ENCODE peak calls at places on chromosomes 16 and 17, in six cellular contexts. W is endothelial cell, Y is dorsolateral prefrontal cortex, X is cardiac muscle cell, Q is astrocyte of the spinal cord, A is PC-3. E is an unnamed sample.

GRCh38 chr17:1485311-1485747 is 7.2 kb downstream of the MYO1C start:
- DNase-seq in W (peak; percentile 67), Y (no peak), X (peak; percentile 37), Q (no peak), A (peak; percentile 17), E (no peak)

GRCh38 chr17:74287203-74287602 is 13.2 kb downstream of the DNAI2 start:
- DNase-seq in W (no peak), Y (no peak), X (no peak), Q (no peak), A (no peak), E (no peak)

GRCh38 chr16:84045001-84045817 is 2.6 kb upstream of the SLC38A8 start:
- DNase-seq in W (no peak), Y (no peak), X (no peak), Q (no peak), A (no peak), E (no peak)

GRCh38 chr17:40596261-40596919 is 31.1 kb upstream of the CCR7 start:
- DNase-seq in W (no peak), Y (no peak), X (no peak), Q (no peak), A (no peak), E (peak; percentile 66)

GRCh38 chr16:88356124-88356726 is 26.5 kb upstream of the ZNF469 start:
- DNase-seq in W (no peak), Y (no peak), X (no peak), Q (no peak), A (no peak), E (no peak)

GRCh38 chr16:86363057-86363490 is 147.3 kb upstream of the FOXF1 start:
- DNase-seq in W (no peak), Y (no peak), X (peak; percentile 95), Q (peak; percentile 91), A (peak; percentile 43), E (no peak)

GRCh38 chr16:59067207-59067606 is 333.1 kb upstream of the GOT2 start:
- DNase-seq in W (peak; percentile 59), Y (peak; percentile 10), X (peak; percentile 0), Q (no peak), A (no peak), E (no peak)

GRCh38 chr17:37440424-37440823 is 33.7 kb downstream of the TADA2A start:
- DNase-seq in W (no peak), Y (no peak), X (no peak), Q (no peak), A (no peak), E (no peak)

GRCh38 chr17:34254651-34255380 is at the start of gene CCL2:
- DNase-seq in W (peak; percentile 49), Y (peak; percentile 63), X (peak; percentile 94), Q (peak; percentile 71), A (no peak), E (no peak)

GRCh38 chr16:55711959-55712876 is 56.4 kb downstream of the SLC6A2 start:
- DNase-seq in W (peak; percentile 75), Y (peak; percentile 79), X (peak; percentile 65), Q (peak; percentile 48), A (peak; percentile 64), E (no peak)

GRCh38 chr17:79784353-79785016 is 6.5 kb downstream of the CBX2 start:
- DNase-seq in W (no peak), Y (no peak), X (no peak), Q (no peak), A (no peak), E (no peak)

GRCh38 chr17:69607162-69607834 is 192.8 kb downstream of the MAP2K6 start:
- DNase-seq in W (peak; percentile 73), Y (peak; percentile 84), X (peak; percentile 84), Q (peak; percentile 88), A (peak; percentile 86), E (peak; percentile 36)

GRCh38 chr17:82148997-82149396 is 51.0 kb upstream of the FASN start:
- DNase-seq in W (no peak), Y (no peak), X (no peak), Q (no peak), A (no peak), E (no peak)

GRCh38 chr17:30534938-30535921 is 58.0 kb downstream of the GOSR1 start:
- DNase-seq in W (no peak), Y (no peak), X (no peak), Q (no peak), A (no peak), E (no peak)

GRCh38 chr16:3812469-3813172 is 67.9 kb downstream of the CREBBP start:
- DNase-seq in W (no peak), Y (no peak), X (no peak), Q (no peak), A (no peak), E (no peak)

GRCh38 chr16:576823-577201 is 7.0 kb downstream of the PIGQ start:
- DNase-seq in W (no peak), Y (no peak), X (no peak), Q (no peak), A (no peak), E (no peak)

GRCh38 chr17:18877104-18877503 is 19.2 kb downstream of the PRPSAP2 start:
- DNase-seq in W (no peak), Y (no peak), X (peak; percentile 14), Q (no peak), A (peak; percentile 79), E (no peak)

GRCh38 chr16:18024566-18024965 is 312.0 kb downstream of the NPIPA8 start:
- DNase-seq in W (no peak), Y (no peak), X (no peak), Q (no peak), A (no peak), E (no peak)

GRCh38 chr17:8913091-8913490 is 45.6 kb upstream of the PIK3R6 start:
- DNase-seq in W (no peak), Y (no peak), X (no peak), Q (no peak), A (no peak), E (no peak)

GRCh38 chr16:68936729-68937631 is 93.6 kb downstream of the TANGO6 start:
- DNase-seq in W (no peak), Y (no peak), X (peak; percentile 47), Q (peak; percentile 18), A (no peak), E (no peak)

GRCh38 chr17:31414590-31414918 is 23.1 kb downstream of the RAB11FIP4 start:
- DNase-seq in W (no peak), Y (no peak), X (no peak), Q (no peak), A (no peak), E (no peak)

GRCh38 chr17:40610359-40610758 is 37.3 kb downstream of the SMARCE1 start:
- DNase-seq in W (no peak), Y (no peak), X (no peak), Q (no peak), A (no peak), E (no peak)

DNA sequence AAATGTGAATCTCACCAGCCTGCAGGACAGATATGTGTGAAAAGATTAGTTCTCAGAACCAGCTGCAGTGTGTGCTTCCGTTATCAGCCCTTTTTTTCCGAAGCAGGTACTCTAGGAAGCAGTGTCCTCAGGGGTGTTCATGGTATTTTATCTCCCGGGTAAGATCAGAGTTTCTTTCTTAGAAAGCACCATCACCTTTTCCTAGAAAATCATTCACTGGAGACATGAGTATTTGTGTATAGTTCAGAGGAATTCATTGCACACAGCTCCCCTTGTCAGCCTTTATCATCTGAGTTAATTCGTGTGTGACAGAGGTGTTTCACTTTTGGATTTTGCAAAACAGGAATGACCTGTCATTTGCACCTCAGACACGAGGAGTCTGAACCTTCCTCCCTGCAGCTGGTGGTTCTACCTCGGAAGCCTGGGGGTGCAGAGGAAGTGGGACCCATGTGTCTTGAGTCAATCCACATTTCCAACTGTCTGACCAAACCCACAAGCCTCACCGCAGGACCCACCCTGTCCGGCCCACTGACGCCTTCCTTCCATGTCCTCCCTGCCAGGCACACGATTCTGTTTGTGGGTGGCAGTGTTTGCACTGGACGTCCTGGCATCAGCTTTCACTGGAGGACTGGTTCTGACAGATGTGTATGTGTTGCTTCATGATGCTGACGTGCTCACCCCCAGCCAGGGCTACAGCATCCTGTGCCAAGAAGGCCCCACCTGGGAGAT is 107.9 kb downstream of the CLEC16A start:
- DNase-seq in W (no peak), Y (no peak), X (no peak), Q (no peak), A (no peak), E (peak; percentile 68)
- TF ChIP-seq CTCF in W (no peak), Y (no peak), X (no peak), Q (no peak), A (no peak), E (no peak)

DNA sequence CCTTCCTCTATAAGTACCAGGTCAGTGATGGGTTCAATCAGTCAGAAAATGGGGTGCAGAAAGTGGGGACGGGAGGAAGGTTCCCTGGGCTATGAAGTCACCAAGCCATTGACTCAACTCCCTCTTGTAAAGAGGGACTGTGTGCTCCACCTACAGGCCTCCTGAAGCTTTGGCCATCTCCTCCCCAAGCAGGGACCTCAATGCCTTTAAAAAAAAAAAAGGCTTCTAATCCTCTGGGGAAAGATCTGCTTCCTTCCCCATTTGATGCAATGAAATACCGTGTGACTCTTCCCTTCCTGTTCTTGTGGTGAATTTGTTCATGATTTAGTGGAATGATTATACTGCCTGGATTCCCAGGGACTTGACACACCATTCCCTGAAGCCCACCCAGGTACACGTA is 30.8 kb downstream of the VWA3A start:
- DNase-seq in W (no peak), Y (no peak), X (no peak), Q (no peak), A (no peak), E (no peak)
- TF ChIP-seq CTCF in W (no peak), Y (no peak), X (no peak), Q (no peak), A (peak; percentile 26), E (no peak)

GRCh38 chr17:75587718-75588545 is at the start of gene MYO15B:
- DNase-seq in W (peak; percentile 81), Y (peak; percentile 41), X (peak; percentile 62), Q (peak; percentile 3), A (no peak), E (no peak)
- TF ChIP-seq CTCF in W (no peak), Y (peak; percentile 35), X (peak; percentile 36), Q (no peak), A (no peak), E (no peak)

GRCh38 chr16:58025351-58026138 is at the start of gene MMP15:
- DNase-seq in W (peak; percentile 80), Y (peak; percentile 36), X (peak; percentile 70), Q (peak; percentile 55), A (peak; percentile 68), E (no peak)

GRCh38 chr16:58028168-58028455 is 2.6 kb downstream of the MMP15 start:
- DNase-seq in W (no peak), Y (no peak), X (no peak), Q (no peak), A (no peak), E (no peak)

GRCh38 chr16:58026139-58026704 is 668 bp downstream of the MMP15 start:
- DNase-seq in W (peak; percentile 49), Y (no peak), X (peak; percentile 64), Q (peak; percentile 13), A (peak; percentile 28), E (no peak)

GRCh38 chr16:58027341-58028167 is 2.0 kb downstream of the MMP15 start:
- DNase-seq in W (no peak), Y (no peak), X (peak; percentile 34), Q (no peak), A (peak; percentile 45), E (no peak)

DNA sequence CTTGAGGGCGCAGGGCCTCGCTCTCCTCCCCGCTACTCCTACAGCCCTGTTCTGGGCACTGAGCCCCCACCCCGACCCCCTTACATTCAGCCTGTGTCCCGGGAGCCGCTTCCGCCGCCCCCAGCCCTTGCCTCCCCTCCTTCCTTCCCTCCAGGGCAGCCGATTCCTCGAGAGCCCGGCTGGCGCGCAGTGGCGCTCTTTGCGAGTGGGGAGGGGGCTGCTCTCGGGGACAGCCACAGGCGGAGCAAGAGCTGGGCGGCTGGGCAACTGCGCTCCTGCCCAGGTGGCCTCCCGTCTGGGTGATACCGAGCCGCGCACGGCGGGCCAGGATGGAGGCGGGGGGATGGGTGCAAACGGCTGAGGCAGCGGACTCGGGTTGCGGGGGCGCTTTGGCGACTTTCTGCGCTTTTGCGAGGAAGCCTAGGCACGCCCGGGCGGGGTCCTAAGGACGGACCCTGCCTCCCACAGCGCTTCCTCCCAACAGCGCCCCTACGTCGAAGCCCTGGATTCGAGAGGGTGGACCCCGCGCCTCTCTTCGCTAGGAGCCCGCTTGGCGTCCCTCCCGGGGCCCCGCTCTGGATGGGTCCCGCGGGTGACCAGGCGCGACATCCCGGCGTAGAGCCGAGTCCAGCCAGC is 1.3 kb downstream of the MMP15 start:
- DNase-seq in W (peak; percentile 37), Y (no peak), X (no peak), Q (no peak), A (no peak), E (no peak)
- TF ChIP-seq CTCF in W (no peak), Y (no peak), X (no peak), Q (no peak), A (no peak), E (no peak)

E was measured in GM12864.